ENCODE peak calls at places on chromosomes 13 and 19, in eight cellular contexts. One of them, this sample, is unnamed.

GRCh38 chr13:51241720-51242119 is 19.5 kb downstream of the FAM124A start:
- DNase-seq in activated B cell treated with CpG ODN at 0.5 μM for 24 hours: no peak
- DNase-seq in progenitor cell of endocrine pancreas: no peak
- DNase-seq in SK-N-SH: no peak
- DNase-seq in left ventricle myocardium inferior: no peak
- DNase-seq in B cell: no peak
- DNase-seq in PC-3: no peak
- DNase-seq in breast epithelium: peak; percentile 39
- DNase-seq in this sample: no peak

GRCh38 chr13:21747456-21747855 is 76.6 kb downstream of the FGF9 start:
- DNase-seq in B cell: no peak
- DNase-seq in breast epithelium: no peak
- DNase-seq in left ventricle myocardium inferior: no peak
- DNase-seq in PC-3: no peak
- DNase-seq in SK-N-SH: no peak
- DNase-seq in activated B cell treated with CpG ODN at 0.5 μM for 24 hours: no peak
- DNase-seq in progenitor cell of endocrine pancreas: no peak
- DNase-seq in this sample: no peak

GRCh38 chr13:20369886-20370361 is 137.8 kb upstream of the GJB6 start:
- DNase-seq in activated B cell treated with CpG ODN at 0.5 μM for 24 hours: no peak
- DNase-seq in breast epithelium: no peak
- DNase-seq in B cell: no peak
- DNase-seq in PC-3: peak; percentile 97
- DNase-seq in progenitor cell of endocrine pancreas: no peak
- DNase-seq in left ventricle myocardium inferior: no peak
- DNase-seq in SK-N-SH: no peak
- DNase-seq in this sample: no peak

GRCh38 chr19:10899171-10899653 is 27.9 kb downstream of the CARM1 start:
- DNase-seq in breast epithelium: peak; percentile 89
- DNase-seq in B cell: no peak
- DNase-seq in SK-N-SH: peak; percentile 83
- DNase-seq in activated B cell treated with CpG ODN at 0.5 μM for 24 hours: no peak
- DNase-seq in left ventricle myocardium inferior: peak; percentile 56
- DNase-seq in PC-3: peak; percentile 95
- DNase-seq in progenitor cell of endocrine pancreas: no peak
- DNase-seq in this sample: no peak

GRCh38 chr19:18294467-18294864 is 13.0 kb upstream of the JUND start:
- DNase-seq in PC-3: peak; percentile 61
- DNase-seq in SK-N-SH: peak; percentile 83
- DNase-seq in left ventricle myocardium inferior: no peak
- DNase-seq in B cell: peak; percentile 96
- DNase-seq in progenitor cell of endocrine pancreas: no peak
- DNase-seq in breast epithelium: no peak
- DNase-seq in activated B cell treated with CpG ODN at 0.5 μM for 24 hours: peak; percentile 74
- DNase-seq in this sample: no peak

GRCh38 chr19:12836529-12836863 is 1.8 kb upstream of the MAST1 start:
- DNase-seq in progenitor cell of endocrine pancreas: no peak
- DNase-seq in breast epithelium: no peak
- DNase-seq in PC-3: no peak
- DNase-seq in B cell: no peak
- DNase-seq in activated B cell treated with CpG ODN at 0.5 μM for 24 hours: no peak
- DNase-seq in left ventricle myocardium inferior: no peak
- DNase-seq in SK-N-SH: no peak
- DNase-seq in this sample: no peak

GRCh38 chr13:104869501-104869900 is 1666.0 kb downstream of the EFNB2 start:
- DNase-seq in progenitor cell of endocrine pancreas: no peak
- DNase-seq in B cell: no peak
- DNase-seq in SK-N-SH: no peak
- DNase-seq in PC-3: no peak
- DNase-seq in activated B cell treated with CpG ODN at 0.5 μM for 24 hours: no peak
- DNase-seq in left ventricle myocardium inferior: no peak
- DNase-seq in breast epithelium: no peak
- DNase-seq in this sample: no peak

GRCh38 chr19:4389511-4390016 is 10.8 kb downstream of the SH3GL1 start:
- DNase-seq in SK-N-SH: no peak
- DNase-seq in breast epithelium: no peak
- DNase-seq in left ventricle myocardium inferior: no peak
- DNase-seq in progenitor cell of endocrine pancreas: no peak
- DNase-seq in B cell: no peak
- DNase-seq in activated B cell treated with CpG ODN at 0.5 μM for 24 hours: no peak
- DNase-seq in PC-3: no peak
- DNase-seq in this sample: no peak

GRCh38 chr13:96581741-96582140 is 412.5 kb downstream of the OXGR1 start:
- DNase-seq in PC-3: no peak
- DNase-seq in breast epithelium: no peak
- DNase-seq in progenitor cell of endocrine pancreas: no peak
- DNase-seq in B cell: no peak
- DNase-seq in activated B cell treated with CpG ODN at 0.5 μM for 24 hours: no peak
- DNase-seq in SK-N-SH: no peak
- DNase-seq in left ventricle myocardium inferior: no peak
- DNase-seq in this sample: no peak

GRCh38 chr13:46339035-46339666 is 47.9 kb downstream of the RUBCNL start:
- DNase-seq in B cell: no peak
- DNase-seq in PC-3: peak; percentile 89
- DNase-seq in activated B cell treated with CpG ODN at 0.5 μM for 24 hours: no peak
- DNase-seq in breast epithelium: no peak
- DNase-seq in left ventricle myocardium inferior: peak; percentile 28
- DNase-seq in progenitor cell of endocrine pancreas: no peak
- DNase-seq in SK-N-SH: no peak
- DNase-seq in this sample: peak; percentile 83

GRCh38 chr13:39612023-39612637 is 9.1 kb upstream of the LHFPL6 start:
- DNase-seq in PC-3: peak; percentile 78
- DNase-seq in SK-N-SH: peak; percentile 44
- DNase-seq in B cell: peak; percentile 69
- DNase-seq in left ventricle myocardium inferior: no peak
- DNase-seq in activated B cell treated with CpG ODN at 0.5 μM for 24 hours: no peak
- DNase-seq in breast epithelium: peak; percentile 53
- DNase-seq in progenitor cell of endocrine pancreas: peak; percentile 42
- DNase-seq in this sample: no peak

GRCh38 chr13:74062933-74063332 is 71.3 kb downstream of the KLF12 start:
- DNase-seq in activated B cell treated with CpG ODN at 0.5 μM for 24 hours: no peak
- DNase-seq in left ventricle myocardium inferior: peak; percentile 66
- DNase-seq in B cell: no peak
- DNase-seq in PC-3: no peak
- DNase-seq in breast epithelium: no peak
- DNase-seq in SK-N-SH: no peak
- DNase-seq in progenitor cell of endocrine pancreas: no peak
- DNase-seq in this sample: no peak

GRCh38 chr13:51397262-51397933 is 55.4 kb downstream of the INTS6 start:
- DNase-seq in breast epithelium: peak; percentile 54
- DNase-seq in activated B cell treated with CpG ODN at 0.5 μM for 24 hours: no peak
- DNase-seq in PC-3: no peak
- DNase-seq in SK-N-SH: peak; percentile 3
- DNase-seq in B cell: no peak
- DNase-seq in left ventricle myocardium inferior: no peak
- DNase-seq in progenitor cell of endocrine pancreas: no peak
- DNase-seq in this sample: no peak

GRCh38 chr19:46372901-46373572 is 26.1 kb downstream of the PPP5C start:
- DNase-seq in breast epithelium: no peak
- DNase-seq in B cell: no peak
- DNase-seq in left ventricle myocardium inferior: no peak
- DNase-seq in activated B cell treated with CpG ODN at 0.5 μM for 24 hours: no peak
- DNase-seq in PC-3: peak; percentile 5
- DNase-seq in progenitor cell of endocrine pancreas: no peak
- DNase-seq in SK-N-SH: no peak
- DNase-seq in this sample: no peak
- TF ChIP-seq CTCF in breast epithelium: no peak
- TF ChIP-seq CTCF in B cell: no peak
- TF ChIP-seq CTCF in left ventricle myocardium inferior: peak; percentile 21
- TF ChIP-seq CTCF in activated B cell treated with CpG ODN at 0.5 μM for 24 hours: no peak
- TF ChIP-seq CTCF in PC-3: peak; percentile 47
- TF ChIP-seq CTCF in progenitor cell of endocrine pancreas: peak; percentile 40
- TF ChIP-seq CTCF in SK-N-SH: peak; percentile 48
- TF ChIP-seq CTCF in this sample: peak; percentile 55

GRCh38 chr19:40560092-40560507 is 16.6 kb upstream of the SHKBP1 start:
- DNase-seq in PC-3: no peak
- DNase-seq in activated B cell treated with CpG ODN at 0.5 μM for 24 hours: no peak
- DNase-seq in B cell: no peak
- DNase-seq in left ventricle myocardium inferior: no peak
- DNase-seq in breast epithelium: no peak
- DNase-seq in progenitor cell of endocrine pancreas: no peak
- DNase-seq in SK-N-SH: no peak
- DNase-seq in this sample: no peak
- TF ChIP-seq CTCF in PC-3: no peak
- TF ChIP-seq CTCF in activated B cell treated with CpG ODN at 0.5 μM for 24 hours: no peak
- TF ChIP-seq CTCF in B cell: no peak
- TF ChIP-seq CTCF in left ventricle myocardium inferior: no peak
- TF ChIP-seq CTCF in breast epithelium: no peak
- TF ChIP-seq CTCF in progenitor cell of endocrine pancreas: no peak
- TF ChIP-seq CTCF in SK-N-SH: no peak
- TF ChIP-seq CTCF in this sample: no peak

GRCh38 chr19:38384209-38385027 is 3.4 kb downstream of the GGN start:
- DNase-seq in breast epithelium: no peak
- DNase-seq in left ventricle myocardium inferior: no peak
- DNase-seq in SK-N-SH: no peak
- DNase-seq in PC-3: peak; percentile 19
- DNase-seq in B cell: no peak
- DNase-seq in progenitor cell of endocrine pancreas: no peak
- DNase-seq in activated B cell treated with CpG ODN at 0.5 μM for 24 hours: no peak
- DNase-seq in this sample: no peak
- TF ChIP-seq CTCF in breast epithelium: no peak
- TF ChIP-seq CTCF in left ventricle myocardium inferior: no peak
- TF ChIP-seq CTCF in SK-N-SH: no peak
- TF ChIP-seq CTCF in PC-3: peak; percentile 43
- TF ChIP-seq CTCF in B cell: no peak
- TF ChIP-seq CTCF in progenitor cell of endocrine pancreas: peak; percentile 41
- TF ChIP-seq CTCF in activated B cell treated with CpG ODN at 0.5 μM for 24 hours: no peak
- TF ChIP-seq CTCF in this sample: peak; percentile 30

GRCh38 chr13:31172001-31172400 is 10.3 kb upstream of the HSPH1 start:
- DNase-seq in B cell: no peak
- DNase-seq in SK-N-SH: no peak
- DNase-seq in PC-3: peak; percentile 65
- DNase-seq in breast epithelium: no peak
- DNase-seq in left ventricle myocardium inferior: no peak
- DNase-seq in activated B cell treated with CpG ODN at 0.5 μM for 24 hours: no peak
- DNase-seq in progenitor cell of endocrine pancreas: no peak
- DNase-seq in this sample: no peak

GRCh38 chr13:31172535-31172934 is 10.8 kb upstream of the HSPH1 start:
- DNase-seq in left ventricle myocardium inferior: no peak
- DNase-seq in B cell: no peak
- DNase-seq in progenitor cell of endocrine pancreas: no peak
- DNase-seq in PC-3: peak; percentile 96
- DNase-seq in breast epithelium: no peak
- DNase-seq in activated B cell treated with CpG ODN at 0.5 μM for 24 hours: no peak
- DNase-seq in SK-N-SH: no peak
- DNase-seq in this sample: no peak

GRCh38 chr13:31179241-31179640 is 17.5 kb upstream of the HSPH1 start:
- DNase-seq in progenitor cell of endocrine pancreas: no peak
- DNase-seq in SK-N-SH: no peak
- DNase-seq in PC-3: no peak
- DNase-seq in activated B cell treated with CpG ODN at 0.5 μM for 24 hours: no peak
- DNase-seq in breast epithelium: no peak
- DNase-seq in B cell: no peak
- DNase-seq in left ventricle myocardium inferior: no peak
- DNase-seq in this sample: no peak

GRCh38 chr13:31175847-31176536 is 14.3 kb upstream of the HSPH1 start:
- DNase-seq in SK-N-SH: no peak
- DNase-seq in progenitor cell of endocrine pancreas: no peak
- DNase-seq in left ventricle myocardium inferior: no peak
- DNase-seq in PC-3: no peak
- DNase-seq in breast epithelium: no peak
- DNase-seq in B cell: no peak
- DNase-seq in activated B cell treated with CpG ODN at 0.5 μM for 24 hours: no peak
- DNase-seq in this sample: no peak

GRCh38 chr13:31174018-31174417 is 12.3 kb upstream of the HSPH1 start:
- DNase-seq in SK-N-SH: no peak
- DNase-seq in breast epithelium: no peak
- DNase-seq in progenitor cell of endocrine pancreas: no peak
- DNase-seq in left ventricle myocardium inferior: no peak
- DNase-seq in activated B cell treated with CpG ODN at 0.5 μM for 24 hours: no peak
- DNase-seq in PC-3: peak; percentile 38
- DNase-seq in B cell: no peak
- DNase-seq in this sample: no peak
- TF ChIP-seq CTCF in SK-N-SH: peak; percentile 54
- TF ChIP-seq CTCF in breast epithelium: no peak
- TF ChIP-seq CTCF in progenitor cell of endocrine pancreas: peak; percentile 13
- TF ChIP-seq CTCF in left ventricle myocardium inferior: peak; percentile 35
- TF ChIP-seq CTCF in activated B cell treated with CpG ODN at 0.5 μM for 24 hours: no peak
- TF ChIP-seq CTCF in PC-3: peak; percentile 45
- TF ChIP-seq CTCF in B cell: no peak
- TF ChIP-seq CTCF in this sample: peak; percentile 59